ENCODE peak calls at places on chromosomes 1 and 21, in ten cellular contexts. E, R, C, N, V, T, S, I, G and U are unnamed samples.

GRCh38 chr1:208110296-208110695 is 133.9 kb downstream of the PLXNA2 start:
- DNase-seq in E (no peak), R (no peak), C (peak), N (no peak), V (no peak), T (no peak), S (no peak), I (no peak), G (no peak), U (no peak)

GRCh38 chr1:235763962-235764361 is 102.7 kb downstream of the LYST start:
- DNase-seq in E (no peak), R (no peak), C (no peak), N (no peak), V (no peak), T (no peak), S (no peak), I (no peak), G (no peak), U (no peak)

GRCh38 chr1:225941220-225941948 is at the start of gene LEFTY2:
- DNase-seq in E (no peak), R (no peak), C (no peak), N (no peak), V (no peak), T (no peak), S (no peak), I (no peak), G (no peak), U (no peak)

GRCh38 chr21:18058731-18059398 is 185.8 kb upstream of the CHODL start:
- DNase-seq in E (no peak), R (no peak), C (no peak), N (no peak), V (no peak), T (no peak), S (no peak), I (no peak), G (no peak), U (no peak)

GRCh38 chr1:53325326-53326087 is 2.4 kb downstream of the LRP8 start:
- DNase-seq in E (no peak), R (no peak), C (no peak), N (peak), V (no peak), T (no peak), S (no peak), I (no peak), G (no peak), U (no peak)

GRCh38 chr1:39842726-39843305 is 40.5 kb downstream of the TRIT1 start:
- DNase-seq in E (no peak), R (no peak), C (peak), N (no peak), V (no peak), T (no peak), S (no peak), I (no peak), G (no peak), U (no peak)

GRCh38 chr1:22317231-22317919 is 134.3 kb upstream of the ZBTB40 start:
- DNase-seq in E (no peak), R (no peak), C (no peak), N (peak), V (no peak), T (no peak), S (no peak), I (no peak), G (no peak), U (no peak)

GRCh38 chr1:2240251-2241156 is 12.4 kb downstream of the SKI start:
- DNase-seq in E (peak), R (no peak), C (no peak), N (no peak), V (peak), T (no peak), S (no peak), I (peak), G (no peak), U (peak)

GRCh38 chr1:14778882-14779594 is 180.6 kb downstream of the KAZN start:
- DNase-seq in E (peak), R (no peak), C (no peak), N (no peak), V (peak), T (no peak), S (no peak), I (peak), G (no peak), U (peak)

GRCh38 chr21:39612233-39613028 is at the start of gene B3GALT5:
- DNase-seq in E (peak), R (no peak), C (peak), N (no peak), V (no peak), T (no peak), S (no peak), I (no peak), G (no peak), U (no peak)

GRCh38 chr1:28447674-28448073 is 58.2 kb upstream of the RCC1 start:
- DNase-seq in E (no peak), R (no peak), C (no peak), N (no peak), V (no peak), T (no peak), S (no peak), I (no peak), G (no peak), U (no peak)